ENCODE peak calls at places on chromosomes 3 and 15, in six cellular contexts. One of them, this sample, is unnamed.

GRCh38 chr15:51533672-51534398 is 88.7 kb downstream of the DMXL2 start:
- DNase-seq in stimulated activated CD4-positive, alpha-beta T cell treated with anti-CD3 and anti-CD28 coated beads, Interleukin-2, amount 100 ng/mL, for 24 hours: no peak
- DNase-seq in cardiac septum: no peak
- DNase-seq in NCI-H446 treated with DMSO at 0.1 percent for 48 hours: no peak
- DNase-seq in HFFc6: no peak
- DNase-seq in cardiac muscle cell: no peak
- DNase-seq in this sample: no peak

GRCh38 chr3:19213608-19214220 is 65.4 kb downstream of the KCNH8 start:
- DNase-seq in stimulated activated CD4-positive, alpha-beta T cell treated with anti-CD3 and anti-CD28 coated beads, Interleukin-2, amount 100 ng/mL, for 24 hours: no peak
- DNase-seq in cardiac septum: no peak
- DNase-seq in NCI-H446 treated with DMSO at 0.1 percent for 48 hours: no peak
- DNase-seq in HFFc6: no peak
- DNase-seq in cardiac muscle cell: peak
- DNase-seq in this sample: peak

GRCh38 chr15:31062965-31063355 is 38.6 kb downstream of the TRPM1 start:
- DNase-seq in stimulated activated CD4-positive, alpha-beta T cell treated with anti-CD3 and anti-CD28 coated beads, Interleukin-2, amount 100 ng/mL, for 24 hours: no peak
- DNase-seq in cardiac septum: no peak
- DNase-seq in NCI-H446 treated with DMSO at 0.1 percent for 48 hours: no peak
- DNase-seq in HFFc6: no peak
- DNase-seq in cardiac muscle cell: no peak
- DNase-seq in this sample: no peak

GRCh38 chr3:30502051-30502741 is 104.2 kb upstream of the TGFBR2 start:
- DNase-seq in stimulated activated CD4-positive, alpha-beta T cell treated with anti-CD3 and anti-CD28 coated beads, Interleukin-2, amount 100 ng/mL, for 24 hours: no peak
- DNase-seq in cardiac septum: no peak
- DNase-seq in NCI-H446 treated with DMSO at 0.1 percent for 48 hours: no peak
- DNase-seq in HFFc6: no peak
- DNase-seq in cardiac muscle cell: no peak
- DNase-seq in this sample: no peak

GRCh38 chr15:28086175-28086703 is 12.9 kb downstream of the OCA2 start:
- DNase-seq in stimulated activated CD4-positive, alpha-beta T cell treated with anti-CD3 and anti-CD28 coated beads, Interleukin-2, amount 100 ng/mL, for 24 hours: peak
- DNase-seq in cardiac septum: no peak
- DNase-seq in NCI-H446 treated with DMSO at 0.1 percent for 48 hours: no peak
- DNase-seq in HFFc6: peak
- DNase-seq in cardiac muscle cell: peak
- DNase-seq in this sample: peak

GRCh38 chr15:40048155-40048792 is 9.3 kb upstream of the SRP14 start:
- DNase-seq in stimulated activated CD4-positive, alpha-beta T cell treated with anti-CD3 and anti-CD28 coated beads, Interleukin-2, amount 100 ng/mL, for 24 hours: no peak
- DNase-seq in cardiac septum: no peak
- DNase-seq in NCI-H446 treated with DMSO at 0.1 percent for 48 hours: no peak
- DNase-seq in HFFc6: no peak
- DNase-seq in cardiac muscle cell: no peak
- DNase-seq in this sample: peak

GRCh38 chr3:197926418-197926817 is 23.6 kb upstream of the RPL35A start:
- DNase-seq in stimulated activated CD4-positive, alpha-beta T cell treated with anti-CD3 and anti-CD28 coated beads, Interleukin-2, amount 100 ng/mL, for 24 hours: no peak
- DNase-seq in cardiac septum: no peak
- DNase-seq in NCI-H446 treated with DMSO at 0.1 percent for 48 hours: no peak
- DNase-seq in HFFc6: no peak
- DNase-seq in cardiac muscle cell: no peak
- DNase-seq in this sample: no peak

GRCh38 chr15:92944946-92945521 is 44.9 kb downstream of the CHD2 start:
- DNase-seq in stimulated activated CD4-positive, alpha-beta T cell treated with anti-CD3 and anti-CD28 coated beads, Interleukin-2, amount 100 ng/mL, for 24 hours: no peak
- DNase-seq in cardiac septum: no peak
- DNase-seq in NCI-H446 treated with DMSO at 0.1 percent for 48 hours: no peak
- DNase-seq in HFFc6: no peak
- DNase-seq in cardiac muscle cell: no peak
- DNase-seq in this sample: no peak

GRCh38 chr15:58632789-58633188 is 116.7 kb downstream of the ADAM10 start:
- DNase-seq in stimulated activated CD4-positive, alpha-beta T cell treated with anti-CD3 and anti-CD28 coated beads, Interleukin-2, amount 100 ng/mL, for 24 hours: no peak
- DNase-seq in cardiac septum: no peak
- DNase-seq in NCI-H446 treated with DMSO at 0.1 percent for 48 hours: no peak
- DNase-seq in HFFc6: no peak
- DNase-seq in cardiac muscle cell: no peak
- DNase-seq in this sample: no peak

GRCh38 chr3:160649596-160649995 is 27.4 kb upstream of the ARL14 start:
- DNase-seq in stimulated activated CD4-positive, alpha-beta T cell treated with anti-CD3 and anti-CD28 coated beads, Interleukin-2, amount 100 ng/mL, for 24 hours: no peak
- DNase-seq in cardiac septum: no peak
- DNase-seq in NCI-H446 treated with DMSO at 0.1 percent for 48 hours: no peak
- DNase-seq in HFFc6: no peak
- DNase-seq in cardiac muscle cell: no peak
- DNase-seq in this sample: no peak

GRCh38 chr15:53837263-53837662 is 77.8 kb upstream of the WDR72 start:
- DNase-seq in stimulated activated CD4-positive, alpha-beta T cell treated with anti-CD3 and anti-CD28 coated beads, Interleukin-2, amount 100 ng/mL, for 24 hours: no peak
- DNase-seq in cardiac septum: no peak
- DNase-seq in NCI-H446 treated with DMSO at 0.1 percent for 48 hours: no peak
- DNase-seq in HFFc6: no peak
- DNase-seq in cardiac muscle cell: peak
- DNase-seq in this sample: no peak

GRCh38 chr15:90620379-90621134 is 90.8 kb downstream of the CRTC3 start:
- DNase-seq in stimulated activated CD4-positive, alpha-beta T cell treated with anti-CD3 and anti-CD28 coated beads, Interleukin-2, amount 100 ng/mL, for 24 hours: peak
- DNase-seq in cardiac septum: no peak
- DNase-seq in NCI-H446 treated with DMSO at 0.1 percent for 48 hours: no peak
- DNase-seq in HFFc6: no peak
- DNase-seq in cardiac muscle cell: no peak
- DNase-seq in this sample: no peak

GRCh38 chr3:129005526-129006303 is 4.6 kb downstream of the EFCC1 start:
- DNase-seq in stimulated activated CD4-positive, alpha-beta T cell treated with anti-CD3 and anti-CD28 coated beads, Interleukin-2, amount 100 ng/mL, for 24 hours: no peak
- DNase-seq in cardiac septum: no peak
- DNase-seq in NCI-H446 treated with DMSO at 0.1 percent for 48 hours: no peak
- DNase-seq in HFFc6: peak
- DNase-seq in cardiac muscle cell: no peak
- DNase-seq in this sample: no peak

GRCh38 chr15:68834356-68834755 is 13.7 kb upstream of the ANP32A start:
- DNase-seq in stimulated activated CD4-positive, alpha-beta T cell treated with anti-CD3 and anti-CD28 coated beads, Interleukin-2, amount 100 ng/mL, for 24 hours: no peak
- DNase-seq in cardiac septum: no peak
- DNase-seq in NCI-H446 treated with DMSO at 0.1 percent for 48 hours: no peak
- DNase-seq in HFFc6: no peak
- DNase-seq in cardiac muscle cell: no peak
- DNase-seq in this sample: no peak